ENCODE peak calls at places on chromosomes 7 and 10, in eight cellular contexts. V is Peyer's patch; W is CD8-positive, alpha-beta memory T cell; N is thoracic aorta; B is H1; C is psoas muscle; F is left ventricle myocardium inferior; R is heart right ventricle. M is an unnamed sample.

GRCh38 chr7:95092332-95092731 is 184.9 kb downstream of the PPP1R9A start:
- DNase-seq in B (no peak), V (no peak), R (no peak), F (no peak), C (no peak), N (no peak), W (no peak), M (no peak)

GRCh38 chr10:86339226-86339865 is 27.2 kb downstream of the GRID1 start:
- DNase-seq in F (no peak), W (no peak), C (no peak), N (no peak), R (no peak), V (no peak), B (no peak), M (no peak)

GRCh38 chr10:107546239-107546638 is 381.7 kb upstream of the SORCS1 start:
- DNase-seq in N (no peak), R (no peak), W (no peak), B (no peak), V (no peak), F (no peak), C (no peak), M (no peak)

GRCh38 chr10:128044961-128045832 is 81.0 kb downstream of the MKI67 start:
- DNase-seq in B (no peak), F (no peak), N (no peak), W (no peak), R (no peak), C (no peak), V (no peak), M (no peak)

GRCh38 chr10:28072573-28072972 is 73.7 kb upstream of the ODAD2 start:
- DNase-seq in F (no peak), B (no peak), C (no peak), W (no peak), V (no peak), N (no peak), R (no peak), M (no peak)

GRCh38 chr7:55641273-55641691 is 69.0 kb upstream of the VOPP1 start:
- DNase-seq in B (no peak), F (no peak), N (no peak), V (peak; percentile 76), R (no peak), C (no peak), W (peak; percentile 47), M (no peak)

GRCh38 chr10:131431541-131431940 is 120.0 kb upstream of the TCERG1L start:
- DNase-seq in R (no peak), N (no peak), V (no peak), B (no peak), C (no peak), W (no peak), F (no peak), M (no peak)

GRCh38 chr10:32332299-32332750 is 14.6 kb downstream of the EPC1 start:
- DNase-seq in C (no peak), F (no peak), R (no peak), N (no peak), B (no peak), V (peak; percentile 71), W (peak; percentile 78), M (no peak)

GRCh38 chr7:16817536-16817935 is 12.7 kb upstream of the AGR2 start:
- DNase-seq in B (no peak), C (no peak), W (no peak), F (no peak), R (no peak), V (no peak), N (no peak), M (no peak)

GRCh38 chr7:124155400-124156022 is 122.6 kb upstream of the TMEM229A start:
- DNase-seq in C (no peak), W (no peak), N (no peak), V (no peak), B (no peak), F (no peak), R (no peak), M (no peak)

GRCh38 chr7:909358-910329 is 33.3 kb downstream of the GET4 start:
- DNase-seq in N (no peak), V (peak; percentile 83), R (peak; percentile 68), W (no peak), C (peak; percentile 72), F (peak; percentile 77), B (no peak), M (peak; percentile 44)

GRCh38 chr7:46603780-46604725 is 683.0 kb upstream of the IGFBP3 start:
- DNase-seq in R (peak; percentile 87), C (peak; percentile 91), W (no peak), V (peak; percentile 80), B (no peak), F (peak; percentile 94), N (peak; percentile 90), M (peak; percentile 83)

GRCh38 chr10:91587710-91588638 is 44.9 kb downstream of the PPP1R3C start:
- DNase-seq in V (no peak), R (no peak), N (no peak), C (no peak), F (no peak), B (no peak), W (no peak), M (no peak)

GRCh38 chr10:127878474-127879055 is 14.2 kb downstream of the CLRN3 start:
- DNase-seq in F (no peak), N (no peak), W (no peak), V (peak; percentile 44), B (peak; percentile 1), C (no peak), R (no peak), M (no peak)

GRCh38 chr7:108525327-108525984 is 479 bp downstream of the PNPLA8 start:
- DNase-seq in R (peak; percentile 85), W (no peak), V (no peak), F (peak; percentile 86), N (no peak), B (no peak), C (peak; percentile 84), M (no peak)

GRCh38 chr10:35356725-35357092 is 20.4 kb downstream of the CCNY start:
- DNase-seq in C (no peak), F (no peak), N (no peak), B (no peak), R (no peak), W (no peak), V (no peak), M (no peak)

DNA sequence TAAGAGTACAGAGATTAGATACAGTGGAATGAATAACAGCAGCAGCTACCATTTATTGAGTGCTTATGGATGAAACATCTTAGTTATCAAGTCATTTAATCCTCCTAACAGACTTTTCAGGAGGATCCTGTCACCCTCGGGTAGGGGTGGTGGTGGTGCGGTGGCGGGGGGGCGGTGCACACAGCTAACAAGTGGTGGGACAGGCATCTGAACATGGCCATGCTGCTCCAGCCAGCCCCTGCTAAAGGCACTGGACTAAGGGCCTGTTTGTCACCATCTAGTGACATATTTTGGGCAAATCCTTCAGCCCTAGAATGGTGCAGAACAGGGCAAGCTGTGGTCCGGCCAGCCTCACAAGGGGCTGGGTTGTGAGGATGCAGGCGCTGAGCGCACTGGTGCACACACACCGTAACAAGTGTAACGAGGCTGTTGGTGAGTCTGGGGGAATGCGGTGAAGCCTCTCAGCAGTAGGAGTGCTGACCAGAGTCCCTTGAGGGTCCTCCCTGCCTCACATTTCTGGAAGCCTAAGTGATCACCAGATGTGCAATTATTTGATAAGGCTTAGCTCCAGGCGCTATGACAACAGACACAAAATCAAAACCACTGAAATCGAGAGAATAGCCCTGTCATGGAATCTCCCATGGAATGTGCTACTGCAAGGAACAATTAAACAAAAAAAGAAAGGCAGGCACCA is 102.3 kb downstream of the RNF216 start:
- DNase-seq in B (no peak), F (no peak), W (no peak), C (no peak), N (no peak), V (no peak), R (no peak), M (peak; percentile 58)
- H3K4me1 ChIP-seq in B (peaks cover 7% of the 10 kb centered on the region), F (peaks cover 79% of the 10 kb centered on the region), W (peaks cover 24% of the 10 kb centered on the region), C (peaks cover 34% of the 10 kb centered on the region), N (peaks cover 17% of the 10 kb centered on the region), V (no peaks in the 10 kb centered on the region), R (peaks cover 35% of the 10 kb centered on the region), M (peaks cover 28% of the 10 kb centered on the region)

GRCh38 chr7:26087321-26088091 is 64.5 kb upstream of the NFE2L3 start:
- DNase-seq in R (no peak), F (no peak), N (no peak), V (no peak), W (no peak), C (no peak), B (no peak), M (no peak)

GRCh38 chr7:26091933-26092332 is 60.1 kb upstream of the NFE2L3 start:
- DNase-seq in F (no peak), V (no peak), R (no peak), W (no peak), B (no peak), C (no peak), N (no peak), M (no peak)

GRCh38 chr7:26085771-26086170 is 66.2 kb upstream of the NFE2L3 start:
- DNase-seq in C (no peak), B (no peak), R (no peak), V (no peak), F (no peak), W (no peak), N (no peak), M (no peak)

GRCh38 chr7:26093023-26093422 is 59.0 kb upstream of the NFE2L3 start:
- DNase-seq in C (no peak), B (no peak), V (no peak), N (no peak), W (no peak), R (no peak), F (no peak), M (no peak)

GRCh38 chr7:26090927-26091519 is 61.0 kb upstream of the NFE2L3 start:
- DNase-seq in W (peak; percentile 27), F (no peak), C (no peak), B (no peak), R (no peak), N (no peak), V (no peak), M (no peak)
- H3K4me3 ChIP-seq in W (no peak overlapping the region), F (no peak overlapping the region), C (no peak overlapping the region), B (no peak overlapping the region), R (no peak overlapping the region), N (peak overlapping the region; percentile 22), V (no peak overlapping the region), M (no peak overlapping the region)

GRCh38 chr10:84337199-84337598 is 8.8 kb downstream of the CCSER2 start:
- DNase-seq in V (no peak), B (no peak), N (no peak), F (no peak), C (no peak), R (no peak), W (no peak), M (no peak)
- H3K4me1 ChIP-seq in V (no peaks in the 10 kb centered on the region), B (no peaks in the 10 kb centered on the region), N (peaks cover 8% of the 10 kb centered on the region), F (peaks cover 69% of the 10 kb centered on the region), C (peaks cover 41% of the 10 kb centered on the region), R (peaks cover 25% of the 10 kb centered on the region), W (peaks cover 76% of the 10 kb centered on the region), M (peaks cover 3% of the 10 kb centered on the region)

GRCh38 chr10:14880201-14880600 is 1.5 kb downstream of the SUV39H2 start:
- DNase-seq in C (no peak), R (no peak), W (no peak), F (no peak), N (no peak), V (no peak), B (no peak), M (no peak)
- H3K4me3 ChIP-seq in C (peak overlapping the region; percentile 88), R (peak overlapping the region; percentile 84), W (no peak overlapping the region), F (peak overlapping the region; percentile 95), N (no peak overlapping the region), V (no peak overlapping the region), B (peak overlapping the region; percentile 79), M (no peak overlapping the region)

M was measured in ascending aorta.